ENCODE peak calls at places on chromosomes 7 and 10, in six cellular contexts. T is H7, S is right lobe of liver, Q is dorsolateral prefrontal cortex, W is K562, F is AG04449. O is an unnamed sample.

GRCh38 chr7:121994625-121995410 is 121.9 kb downstream of the PTPRZ1 start:
- DNase-seq in W (peak; percentile 60), T (peak; percentile 58), F (peak; percentile 47), Q (peak; percentile 85), S (peak; percentile 54), O (peak; percentile 16)

GRCh38 chr10:94803307-94803706 is 40.8 kb downstream of the CYP2C19 start:
- DNase-seq in T (no peak), Q (no peak), S (no peak), F (no peak), W (no peak), O (no peak)

GRCh38 chr10:125097409-125098070 is 62.8 kb downstream of the CTBP2 start:
- DNase-seq in S (no peak), Q (no peak), T (no peak), W (no peak), F (no peak), O (no peak)

GRCh38 chr10:1573981-1574380 is 163.3 kb downstream of the ADARB2 start:
- DNase-seq in Q (no peak), W (no peak), S (peak; percentile 13), T (no peak), F (no peak), O (no peak)

GRCh38 chr7:128920913-128921582 is 10.5 kb upstream of the KCP start:
- DNase-seq in S (peak; percentile 39), W (no peak), Q (no peak), F (no peak), T (peak; percentile 11), O (no peak)

GRCh38 chr10:47206449-47207279 is 93.3 kb upstream of the GDF10 start:
- DNase-seq in F (no peak), T (no peak), W (no peak), Q (no peak), S (no peak), O (no peak)

GRCh38 chr10:1465421-1465902 is 271.9 kb downstream of the ADARB2 start:
- DNase-seq in Q (no peak), T (peak; percentile 46), W (no peak), S (no peak), F (no peak), O (no peak)

GRCh38 chr10:70622981-70623844 is 20.7 kb upstream of the PRF1 start:
- DNase-seq in S (no peak), Q (no peak), W (no peak), T (no peak), F (no peak), O (no peak)

GRCh38 chr7:102064361-102065025 is 222.2 kb upstream of the SH2B2 start:
- DNase-seq in Q (no peak), S (peak; percentile 60), W (no peak), F (no peak), T (peak; percentile 49), O (no peak)

GRCh38 chr7:102390697-102391484 is 5.3 kb upstream of the PRKRIP1 start:
- DNase-seq in S (peak; percentile 87), Q (peak; percentile 85), F (no peak), T (peak; percentile 89), W (peak; percentile 82), O (no peak)

GRCh38 chr7:109763611-109764010 is 1193.9 kb downstream of the DNAJB9 start:
- DNase-seq in T (no peak), W (no peak), Q (no peak), S (no peak), F (no peak), O (no peak)

GRCh38 chr7:12777257-12777656 is 89.8 kb downstream of the ARL4A start:
- DNase-seq in Q (no peak), S (no peak), W (no peak), T (no peak), F (no peak), O (no peak)

DNA sequence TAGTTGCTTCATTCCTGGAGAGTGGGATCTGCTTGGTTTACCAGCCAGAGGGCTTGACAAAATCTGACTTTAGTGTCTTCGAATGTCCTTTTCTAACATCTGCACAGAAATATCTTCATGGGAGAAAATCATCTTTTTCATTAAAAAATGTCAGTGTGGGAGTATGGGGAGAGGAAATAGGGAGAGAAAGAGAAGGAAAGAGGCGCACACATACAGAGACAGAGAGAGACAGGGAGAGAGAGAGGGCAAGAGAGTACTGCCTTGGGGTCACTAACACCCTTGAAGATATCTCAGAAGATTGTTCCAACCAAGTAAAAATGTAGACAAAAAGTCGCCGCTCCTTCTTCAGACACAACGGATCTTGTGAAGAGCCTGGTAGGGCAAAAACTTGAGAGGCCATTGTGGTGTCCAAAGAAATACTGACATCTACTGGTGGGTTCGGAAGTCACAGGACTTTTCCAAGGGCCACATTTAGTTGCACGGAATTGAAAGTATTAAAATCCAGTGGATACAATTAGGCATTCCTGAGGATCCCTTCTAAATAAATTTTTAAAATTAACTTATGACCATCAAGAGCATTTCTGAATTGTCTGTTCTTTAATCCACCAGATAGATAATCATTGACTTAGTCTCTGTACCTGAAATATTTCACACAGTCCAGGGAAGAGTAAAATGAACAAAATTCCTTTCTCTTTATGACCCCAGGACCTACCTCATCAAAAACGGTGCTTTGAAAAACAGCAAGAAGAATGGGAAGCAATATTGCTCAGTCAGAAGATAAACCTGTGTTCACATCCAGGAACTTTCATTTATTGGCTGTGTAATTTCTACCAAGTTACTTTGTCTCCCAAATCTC is 29.7 kb downstream of the VIM start:
- DNase-seq in F (peak; percentile 29), Q (peak; percentile 31), W (peak; percentile 63), T (peak; percentile 49), S (peak; percentile 49), O (no peak)
- H3K4me3 ChIP-seq in F (no peak overlapping the region), Q (no peak overlapping the region), W (no peak overlapping the region), T (no peak overlapping the region), S (no peak overlapping the region), O (no peak overlapping the region)

DNA sequence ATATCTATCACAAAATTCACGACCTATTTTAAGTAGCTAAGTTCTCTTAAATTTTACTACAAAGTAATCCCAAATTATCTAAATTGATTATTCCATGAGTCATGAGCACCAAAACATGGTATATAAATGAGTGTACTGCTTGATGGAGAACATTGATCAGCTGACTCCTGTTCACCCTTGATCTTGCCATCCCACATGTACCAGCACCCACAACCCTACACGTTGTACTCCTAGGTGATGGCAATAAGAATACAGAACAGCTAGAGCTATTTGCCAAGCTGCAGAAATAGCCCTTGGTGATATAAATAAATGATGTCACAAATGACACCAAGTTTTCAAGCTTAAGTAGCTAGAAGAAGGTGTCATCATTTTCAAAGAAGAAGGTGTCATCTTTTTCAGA is 235.5 kb downstream of the GRM8 start:
- DNase-seq in F (no peak), Q (no peak), T (no peak), W (no peak), S (no peak), O (no peak)
- H3K4me3 ChIP-seq in F (no peak overlapping the region), Q (no peak overlapping the region), T (no peak overlapping the region), W (no peak overlapping the region), S (no peak overlapping the region), O (no peak overlapping the region)

GRCh38 chr10:132064771-132065437 is 842 bp upstream of the JAKMIP3 start:
- DNase-seq in W (no peak), Q (no peak), S (no peak), T (peak; percentile 72), F (no peak), O (no peak)

GRCh38 chr10:132065491-132066105 is at the start of gene JAKMIP3:
- DNase-seq in S (no peak), F (peak; percentile 82), T (peak; percentile 90), Q (peak; percentile 84), W (no peak), O (peak; percentile 80)

GRCh38 chr10:132066812-132067211 is 1.1 kb downstream of the JAKMIP3 start:
- DNase-seq in S (no peak), Q (no peak), F (no peak), W (no peak), T (peak; percentile 50), O (no peak)

GRCh38 chr10:132064082-132064755 is 1.5 kb upstream of the JAKMIP3 start:
- DNase-seq in S (no peak), Q (peak; percentile 75), F (no peak), T (peak; percentile 45), W (no peak), O (no peak)

DNA sequence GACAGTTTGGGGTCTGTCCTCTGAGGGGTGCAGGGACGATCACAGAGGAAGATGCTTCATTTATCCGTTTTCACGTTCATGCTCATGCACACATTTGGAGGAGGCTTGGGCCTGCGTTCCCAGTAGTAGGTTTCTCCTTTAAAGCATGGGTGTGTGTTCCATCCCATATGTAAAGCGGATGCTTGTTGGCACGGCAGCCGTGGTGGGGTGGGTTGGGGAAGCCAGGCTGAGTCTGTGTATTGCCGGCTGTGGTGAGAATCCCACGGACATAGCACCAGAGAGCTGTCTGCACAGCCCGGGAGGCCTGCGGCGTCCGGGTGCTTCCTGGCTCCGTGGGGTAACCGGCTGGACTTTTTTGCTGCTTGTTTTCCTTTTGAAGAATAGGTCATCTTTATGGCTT is 440 bp downstream of the JAKMIP3 start:
- DNase-seq in Q (no peak), T (peak; percentile 48), F (no peak), S (no peak), W (no peak), O (no peak)
- H3K4me3 ChIP-seq in Q (peak overlapping the region; percentile 70), T (no peak overlapping the region), F (peak overlapping the region; percentile 62), S (peak overlapping the region; percentile 43), W (no peak overlapping the region), O (peak overlapping the region; percentile 48)

DNA sequence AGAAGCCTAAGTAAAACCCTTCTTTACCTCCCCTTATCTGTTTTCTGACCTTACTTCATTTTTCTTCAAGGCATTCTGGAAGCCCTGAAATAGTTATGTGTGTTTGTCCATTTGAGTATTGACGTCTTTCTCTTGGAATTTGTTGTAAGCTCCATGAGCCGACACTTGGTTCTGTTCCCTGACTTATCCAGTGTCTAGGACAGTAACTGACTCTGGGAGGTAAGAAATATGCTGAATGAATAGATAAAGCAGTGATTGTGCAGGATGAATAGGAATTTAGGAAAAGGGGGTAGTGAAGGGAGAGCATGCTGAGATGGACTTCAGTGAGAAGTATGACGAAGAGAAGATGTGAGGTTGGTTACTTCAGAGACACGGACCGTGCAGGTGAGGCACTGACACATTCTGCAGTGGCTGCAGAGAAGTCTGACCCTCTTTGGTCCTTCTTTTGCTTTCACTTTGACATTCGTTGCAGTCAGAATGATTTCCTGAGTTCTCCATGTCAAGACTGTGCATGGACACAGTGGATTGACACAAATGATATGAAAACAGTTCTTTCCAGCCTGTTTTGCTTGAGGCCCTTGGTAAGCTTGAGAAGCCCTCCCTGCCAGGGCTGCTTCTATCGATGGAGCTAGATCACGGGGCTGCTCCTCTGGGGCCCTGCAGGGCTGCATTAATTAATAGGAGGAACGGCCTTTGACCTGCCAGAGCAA is 261.5 kb upstream of the SORCS1 start:
- DNase-seq in Q (no peak), T (no peak), S (no peak), W (no peak), F (no peak), O (no peak)
- H3K4me3 ChIP-seq in Q (peak overlapping the region; percentile 4), T (no peak overlapping the region), S (no peak overlapping the region), W (no peak overlapping the region), F (no peak overlapping the region), O (no peak overlapping the region)

DNA sequence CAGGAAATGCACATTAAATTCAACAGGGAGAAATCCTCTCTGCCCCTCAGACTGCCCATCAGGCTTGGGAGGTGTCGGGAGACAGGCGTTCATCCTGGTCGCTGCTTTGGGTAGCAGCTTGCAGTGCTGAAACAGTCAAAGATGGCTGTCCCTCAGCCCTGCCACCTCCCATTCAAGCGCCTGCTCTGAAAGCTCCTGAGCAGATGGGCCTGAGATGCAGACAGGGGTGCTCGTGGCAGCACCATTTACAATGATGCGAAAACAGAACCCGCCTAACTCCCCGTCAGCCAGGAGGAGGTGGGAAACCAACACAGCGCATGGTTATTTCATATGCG is 3.6 kb upstream of the JAKMIP3 start:
- DNase-seq in W (no peak), T (peak; percentile 41), Q (no peak), F (no peak), S (peak; percentile 22), O (no peak)
- H3K4me3 ChIP-seq in W (no peak overlapping the region), T (no peak overlapping the region), Q (no peak overlapping the region), F (no peak overlapping the region), S (no peak overlapping the region), O (no peak overlapping the region)